ENCODE peak calls at places on chromosomes 3 and 15, in ten cellular contexts. M is neural progenitor cell, J is lung microvascular endothelial cell, C is memory B cell, Z is EL, U is cardiac muscle cell, R is left ventricle myocardium superior, W is nephron progenitor cell, O is T-cell, T is thoracic aorta. S is an unnamed sample.

GRCh38 chr3:46829699-46830208 is 33.5 kb downstream of the MYL3 start:
- DNase-seq in M (no peak), J (no peak), C (no peak), Z (no peak), U (no peak), R (no peak), W (no peak), O (no peak), T (no peak), S (no peak)

GRCh38 chr15:48059786-48060185 is 61.0 kb upstream of the SLC24A5 start:
- DNase-seq in M (no peak), J (no peak), C (no peak), Z (no peak), U (no peak), R (peak), W (peak), O (no peak), T (peak), S (peak)

GRCh38 chr15:55789066-55789660 is 46.2 kb upstream of the PRTG start:
- DNase-seq in M (peak), J (no peak), C (no peak), Z (peak), U (no peak), R (peak), W (no peak), O (peak), T (no peak), S (peak)

GRCh38 chr15:64651573-64652260 is 123.7 kb downstream of the RBPMS2 start:
- DNase-seq in M (no peak), J (no peak), C (peak), Z (no peak), U (no peak), R (no peak), W (no peak), O (peak), T (no peak), S (no peak)

GRCh38 chr3:188064831-188065493 is 89.0 kb upstream of the LPP start:
- DNase-seq in M (no peak), J (no peak), C (no peak), Z (no peak), U (no peak), R (no peak), W (no peak), O (no peak), T (no peak), S (no peak)

GRCh38 chr15:77753238-77753873 is 120.6 kb upstream of the LINGO1 start:
- DNase-seq in M (peak), J (peak), C (no peak), Z (peak), U (peak), R (peak), W (peak), O (no peak), T (no peak), S (no peak)

GRCh38 chr3:134879991-134880390 is 84.9 kb downstream of the EPHB1 start:
- DNase-seq in M (no peak), J (no peak), C (no peak), Z (no peak), U (no peak), R (no peak), W (no peak), O (no peak), T (no peak), S (no peak)

GRCh38 chr3:177898185-177898584 is 638.1 kb upstream of the KCNMB2 start:
- DNase-seq in M (no peak), J (no peak), C (no peak), Z (no peak), U (no peak), R (no peak), W (no peak), O (no peak), T (no peak), S (no peak)

GRCh38 chr3:72258366-72258765 is 473.4 kb upstream of the PROK2 start:
- DNase-seq in M (peak), J (no peak), C (no peak), Z (no peak), U (no peak), R (no peak), W (no peak), O (no peak), T (no peak), S (no peak)

GRCh38 chr3:165640970-165641369 is 196.3 kb downstream of the BCHE start:
- DNase-seq in M (no peak), J (no peak), C (no peak), Z (no peak), U (no peak), R (no peak), W (no peak), O (no peak), T (no peak), S (no peak)

GRCh38 chr3:108181172-108181571 is 41.1 kb downstream of the IFT57 start:
- DNase-seq in M (no peak), J (no peak), C (no peak), Z (no peak), U (no peak), R (no peak), W (no peak), O (no peak), T (no peak), S (no peak)

S was measured in right cardiac atrium.